ENCODE peak calls at places on chromosome 5, in eight cellular contexts. W is CD8-positive, alpha-beta T cell; E is uterus; Z is stomach; H is pancreas; C is body of pancreas; O is AG04450; M is BJ. Y is an unnamed sample. For H3K27me3, the result is how much of the 10 kb centered on the place peaks cover.

GRCh38 chr5:147854894-147855773 is 23.4 kb upstream of the SCGB3A2 start:
- DNase-seq in W (no peak), E (no peak), Z (no peak), H (no peak), C (no peak), O (no peak), M (no peak), Y (no peak)

GRCh38 chr5:65364907-65365306 is 116.8 kb downstream of the ADAMTS6 start:
- DNase-seq in W (no peak), E (no peak), Z (no peak), H (no peak), C (no peak), O (no peak), M (no peak), Y (no peak)

GRCh38 chr5:135481908-135482307 is 29.8 kb upstream of the TIFAB start:
- DNase-seq in W (no peak), E (no peak), Z (no peak), H (no peak), C (no peak), O (no peak), M (no peak), Y (no peak)

GRCh38 chr5:98424681-98425454 is 348.6 kb upstream of the RGMB start:
- DNase-seq in W (no peak), E (no peak), Z (no peak), H (no peak), C (no peak), O (peak), M (peak), Y (no peak)

GRCh38 chr5:32942225-32942989 is 231.3 kb downstream of the NPR3 start:
- DNase-seq in W (no peak), E (no peak), Z (no peak), H (peak), C (peak), O (no peak), M (no peak), Y (no peak)

GRCh38 chr5:135445306-135445940 is 1.7 kb downstream of the DCANP1 start:
- DNase-seq in W (no peak), E (no peak), Z (no peak), H (peak), C (no peak), O (no peak), M (no peak), Y (peak)

GRCh38 chr5:14054965-14055963 is 87.9 kb upstream of the TRIO start:
- DNase-seq in W (no peak), E (no peak), Z (no peak), H (no peak), C (no peak), O (no peak), M (no peak), Y (no peak)

GRCh38 chr5:32612134-32612888 is 27.0 kb downstream of the SUB1 start:
- DNase-seq in W (no peak), E (no peak), Z (no peak), H (no peak), C (no peak), O (no peak), M (no peak), Y (no peak)

GRCh38 chr5:169413416-169413815 is 112.5 kb upstream of the SLIT3 start:
- DNase-seq in W (no peak), E (no peak), Z (no peak), H (no peak), C (no peak), O (no peak), M (no peak), Y (no peak)

GRCh38 chr5:179411161-179411841 is 66.0 kb upstream of the ADAMTS2 start:
- DNase-seq in W (no peak), E (no peak), Z (no peak), H (no peak), C (no peak), O (no peak), M (no peak), Y (no peak)

GRCh38 chr5:179410291-179411160 is 65.3 kb upstream of the ADAMTS2 start:
- DNase-seq in W (no peak), E (no peak), Z (no peak), H (no peak), C (no peak), O (no peak), M (no peak), Y (no peak)

GRCh38 chr5:179408646-179409045 is 63.4 kb upstream of the ADAMTS2 start:
- DNase-seq in W (no peak), E (no peak), Z (no peak), H (no peak), C (no peak), O (no peak), M (no peak), Y (no peak)

GRCh38 chr5:179407191-179408175 is 62.2 kb upstream of the ADAMTS2 start:
- DNase-seq in W (no peak), E (no peak), Z (no peak), H (no peak), C (peak), O (no peak), M (no peak), Y (no peak)

GRCh38 chr5:179409806-179410205 is 64.5 kb upstream of the ADAMTS2 start:
- DNase-seq in W (no peak), E (no peak), Z (no peak), H (no peak), C (no peak), O (no peak), M (no peak), Y (no peak)
- H3K27me3 ChIP-seq in W (under half), E (under half), Z (under half), H (under half), C (under half), O (under half), M (under half), Y (under half)

GRCh38 chr5:75736273-75736672 is 19.0 kb upstream of the POC5 start:
- DNase-seq in W (no peak), E (no peak), Z (no peak), H (no peak), C (no peak), O (no peak), M (no peak), Y (no peak)

GRCh38 chr5:75733767-75734166 is 16.5 kb upstream of the POC5 start:
- DNase-seq in W (no peak), E (no peak), Z (no peak), H (no peak), C (no peak), O (no peak), M (no peak), Y (no peak)

GRCh38 chr5:75729321-75729720 is 12.1 kb upstream of the POC5 start:
- DNase-seq in W (no peak), E (no peak), Z (no peak), H (peak), C (peak), O (no peak), M (no peak), Y (no peak)

DNA sequence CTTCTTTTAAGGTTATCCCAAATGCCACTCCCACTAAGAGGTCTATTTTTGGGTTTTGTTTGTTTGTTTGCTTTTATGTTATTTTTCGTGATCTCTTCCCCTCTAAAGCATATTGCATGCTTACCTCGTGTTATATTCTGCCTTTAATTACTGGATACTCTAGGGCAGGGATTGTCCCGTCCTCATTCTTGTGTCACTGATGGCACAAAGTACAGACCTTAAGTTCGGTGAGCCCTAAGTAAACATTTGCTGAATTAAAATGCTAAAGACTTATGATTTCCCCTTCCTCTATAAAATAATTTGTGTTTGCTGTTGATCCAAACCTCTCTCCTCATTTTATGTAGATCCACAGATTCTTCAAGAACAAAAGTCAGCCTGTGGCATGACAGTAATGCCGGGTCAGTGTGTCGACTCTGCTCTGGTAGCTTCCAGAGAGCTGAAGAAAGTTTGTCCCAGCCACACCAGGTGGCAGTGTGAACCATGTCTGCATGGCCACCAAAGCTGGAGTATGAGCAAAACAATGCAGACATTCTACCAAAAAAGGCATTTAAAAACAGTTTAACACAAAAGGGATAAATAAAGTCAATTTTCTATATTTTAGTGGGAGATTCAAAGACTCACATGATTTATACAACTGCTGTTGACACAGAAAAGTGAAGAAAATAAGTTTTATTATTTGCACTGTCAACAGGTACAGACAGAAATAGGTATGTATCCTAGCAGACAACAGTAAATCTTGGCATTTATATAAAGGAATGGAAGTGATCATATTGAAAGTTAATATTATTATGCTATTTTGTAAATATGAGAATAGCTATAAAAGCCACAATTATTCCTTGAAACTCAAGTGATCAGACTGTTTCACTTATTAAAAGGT is 17.9 kb upstream of the POC5 start:
- DNase-seq in W (no peak), E (no peak), Z (peak), H (peak), C (peak), O (no peak), M (no peak), Y (no peak)
- TF ChIP-seq CTCF in W (no peak), E (no peak), Z (peak), H (peak), C (peak), O (no peak), M (peak), Y (peak)

GRCh38 chr5:176814836-176815438 is 4.6 kb downstream of the UNC5A start:
- DNase-seq in W (no peak), E (no peak), Z (no peak), H (no peak), C (no peak), O (no peak), M (no peak), Y (no peak)
- H3K27me3 ChIP-seq in W (under half), E (under half), Z (half or more), H (under half), C (under half), O (half or more), M (half or more), Y (half or more)

GRCh38 chr5:9624196-9624947 is 5.8 kb downstream of the TAS2R1 start:
- DNase-seq in W (no peak), E (no peak), Z (no peak), H (no peak), C (no peak), O (no peak), M (no peak), Y (no peak)
- TF ChIP-seq CTCF in W (no peak), E (no peak), Z (no peak), H (no peak), C (no peak), O (no peak), M (no peak), Y (no peak)